ENCODE peak calls at places on chromosomes 2 and 18, in six cellular contexts. Z is brain microvascular endothelial cell, R is GM23248, S is DND-41, L is psoas muscle, F is heart left ventricle. P is an unnamed sample.

GRCh38 chr2:241063587-241063986 is 38.5 kb downstream of the MTERF4 start:
- DNase-seq in Z (no peak), R (no peak), S (no peak), L (no peak), F (no peak), P (no peak)

GRCh38 chr2:217247511-217247910 is 387.6 kb upstream of the TNP1 start:
- DNase-seq in Z (no peak), R (no peak), S (no peak), L (peak), F (no peak), P (no peak)

GRCh38 chr18:77144451-77145118 is 12.0 kb upstream of the MBP start:
- DNase-seq in Z (no peak), R (peak), S (no peak), L (no peak), F (no peak), P (no peak)

GRCh38 chr18:63216911-63217311 is 102.7 kb downstream of the BCL2 start:
- DNase-seq in Z (no peak), R (peak), S (peak), L (no peak), F (no peak), P (no peak)

GRCh38 chr18:46622999-46623398 is 34.0 kb downstream of the LOXHD1 start:
- DNase-seq in Z (no peak), R (peak), S (no peak), L (no peak), F (no peak), P (no peak)

GRCh38 chr2:242054406-242054805 is 184.9 kb downstream of the RTP5 start:
- DNase-seq in Z (no peak), R (no peak), S (no peak), L (no peak), F (no peak), P (no peak)

GRCh38 chr2:119263656-119264055 is 40.0 kb downstream of the STEAP3 start:
- DNase-seq in Z (no peak), R (no peak), S (no peak), L (no peak), F (no peak), P (no peak)

GRCh38 chr2:15127876-15128275 is 433.3 kb downstream of the NBAS start:
- DNase-seq in Z (no peak), R (no peak), S (no peak), L (no peak), F (no peak), P (no peak)

GRCh38 chr2:218896501-218897393 is 16.1 kb downstream of the WNT10A start:
- DNase-seq in Z (no peak), R (no peak), S (peak), L (no peak), F (no peak), P (no peak)
- H3K27ac ChIP-seq in Z (no peak), R (no peak), S (no peak), L (no peak), F (no peak), P (no peak)

GRCh38 chr2:222907048-222907447 is 46.2 kb downstream of the ACSL3 start:
- DNase-seq in Z (no peak), R (no peak), S (no peak), L (no peak), F (no peak), P (no peak)

GRCh38 chr2:222903234-222904220 is 42.7 kb downstream of the ACSL3 start:
- DNase-seq in Z (peak), R (peak), S (peak), L (no peak), F (no peak), P (peak)

GRCh38 chr2:222907790-222908431 is 47.1 kb downstream of the ACSL3 start:
- DNase-seq in Z (no peak), R (peak), S (no peak), L (no peak), F (no peak), P (no peak)

GRCh38 chr2:222902660-222903059 is 41.8 kb downstream of the ACSL3 start:
- DNase-seq in Z (no peak), R (no peak), S (no peak), L (no peak), F (no peak), P (no peak)

GRCh38 chr2:222904557-222905258 is 43.9 kb downstream of the ACSL3 start:
- DNase-seq in Z (peak), R (peak), S (no peak), L (no peak), F (no peak), P (no peak)
- H3K27ac ChIP-seq in Z (peak), R (peak), S (no peak), L (no peak), F (no peak), P (no peak)

GRCh38 chr2:189115126-189115525 is 64.4 kb downstream of the COL5A2 start:
- DNase-seq in Z (no peak), R (peak), S (no peak), L (no peak), F (no peak), P (no peak)
- H3K27ac ChIP-seq in Z (no peak), R (peak), S (no peak), L (no peak), F (no peak), P (no peak)

GRCh38 chr2:124301915-124302314 is 276.8 kb downstream of the CNTNAP5 start:
- DNase-seq in Z (no peak), R (no peak), S (no peak), L (no peak), F (no peak), P (no peak)
- H3K27ac ChIP-seq in Z (no peak), R (no peak), S (no peak), L (no peak), F (no peak), P (no peak)

DNA sequence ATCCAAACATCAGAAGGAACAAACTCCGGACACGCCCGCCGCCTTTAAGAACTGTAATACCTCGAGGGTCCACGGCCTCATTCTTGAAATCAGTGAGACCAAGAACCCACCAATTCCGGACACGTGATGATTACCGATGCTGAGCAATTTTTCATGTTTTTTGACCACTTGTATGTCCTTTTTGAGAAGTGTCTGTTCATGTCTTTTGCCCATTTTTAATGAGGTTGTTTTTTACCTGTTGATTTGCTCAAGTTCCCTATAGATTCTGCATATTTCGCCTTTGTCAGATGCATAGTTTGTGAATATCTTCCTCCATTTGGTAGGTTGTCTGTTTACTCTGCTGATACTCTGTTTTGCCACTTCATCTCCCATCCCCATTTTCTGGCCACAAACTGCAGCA is 150.4 kb downstream of the IRS1 start:
- DNase-seq in Z (no peak), R (no peak), S (no peak), L (no peak), F (no peak), P (no peak)
- H3K27ac ChIP-seq in Z (peak), R (peak), S (peak), L (peak), F (peak), P (no peak)

GRCh38 chr2:176687944-176688343 is 418.7 kb downstream of the MTX2 start:
- DNase-seq in Z (no peak), R (no peak), S (no peak), L (no peak), F (no peak), P (no peak)

GRCh38 chr2:176687350-176687749 is 418.1 kb downstream of the MTX2 start:
- DNase-seq in Z (no peak), R (no peak), S (no peak), L (no peak), F (no peak), P (no peak)

GRCh38 chr2:176685908-176686307 is 416.7 kb downstream of the MTX2 start:
- DNase-seq in Z (no peak), R (peak), S (no peak), L (no peak), F (no peak), P (no peak)

GRCh38 chr2:176683565-176684210 is 414.4 kb downstream of the MTX2 start:
- DNase-seq in Z (no peak), R (no peak), S (no peak), L (no peak), F (no peak), P (no peak)

GRCh38 chr2:176686328-176686727 is 417.1 kb downstream of the MTX2 start:
- DNase-seq in Z (no peak), R (no peak), S (no peak), L (no peak), F (no peak), P (no peak)
- H3K27ac ChIP-seq in Z (no peak), R (no peak), S (no peak), L (no peak), F (no peak), P (no peak)

GRCh38 chr2:88837511-88838160 is 146.2 kb downstream of the RPIA start:
- DNase-seq in Z (no peak), R (no peak), S (no peak), L (no peak), F (no peak), P (no peak)
- H3K27ac ChIP-seq in Z (no peak), R (no peak), S (no peak), L (no peak), F (no peak), P (no peak)

DNA sequence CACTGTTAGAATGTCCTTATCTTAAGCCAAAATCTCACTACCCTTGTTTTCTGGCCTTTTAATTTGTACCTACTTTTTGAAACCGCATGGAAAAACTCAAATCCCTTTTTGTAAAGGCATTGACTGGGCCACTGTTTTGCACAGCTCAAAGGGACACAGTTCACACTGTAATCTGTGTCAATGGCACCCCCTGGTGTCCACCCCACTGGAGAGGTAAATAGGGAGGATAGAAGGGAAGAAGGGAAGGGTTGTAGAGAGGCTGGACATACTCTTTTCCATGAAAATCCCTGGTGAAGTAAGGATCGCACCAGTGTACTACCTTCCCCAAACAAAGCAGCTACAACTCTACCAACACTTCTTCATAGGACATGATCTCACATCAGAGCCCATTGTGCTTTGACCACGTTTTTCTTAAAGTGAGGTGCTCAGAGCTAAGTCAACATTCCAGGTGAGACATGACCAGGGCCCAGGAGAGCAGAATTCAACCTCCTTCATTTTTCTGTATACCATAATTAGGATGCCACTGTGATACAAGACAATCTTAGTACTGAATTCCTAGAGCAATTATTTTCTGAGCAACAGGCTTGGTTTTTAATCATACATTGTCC is 92.4 kb upstream of the RMDN2 start:
- DNase-seq in Z (peak), R (peak), S (peak), L (peak), F (peak), P (peak)
- H3K27ac ChIP-seq in Z (no peak), R (no peak), S (no peak), L (no peak), F (peak), P (no peak)

GRCh38 chr2:196241175-196241574 is 69.8 kb upstream of the STK17B start:
- DNase-seq in Z (no peak), R (no peak), S (no peak), L (no peak), F (no peak), P (no peak)
- H3K27ac ChIP-seq in Z (no peak), R (no peak), S (peak), L (no peak), F (peak), P (peak)

GRCh38 chr2:234451242-234451641 is 45.6 kb downstream of the ARL4C start:
- DNase-seq in Z (no peak), R (no peak), S (no peak), L (no peak), F (no peak), P (no peak)
- H3K27ac ChIP-seq in Z (peak), R (peak), S (peak), L (no peak), F (no peak), P (no peak)

P was measured in dorsolateral prefrontal cortex.